ENCODE peak calls at places on chromosomes 3 and 15, in seven cellular contexts. Y, Q, R, M, S, P and C are unnamed samples.

GRCh38 chr15:66897971-66898370 is 167.4 kb upstream of the SMAD3 start:
- DNase-seq in R (no peak), S (no peak), P (no peak), Y (no peak), M (no peak), Q (peak), C (no peak)

GRCh38 chr3:158936530-158937113 is 134.8 kb downstream of the MFSD1 start:
- DNase-seq in P (no peak), R (no peak), Y (no peak), Q (no peak), S (no peak), M (peak), C (no peak)

GRCh38 chr15:36579792-36580431 is 486 bp downstream of the CDIN1 start:
- DNase-seq in R (peak), Q (no peak), Y (peak), P (peak), M (no peak), S (no peak), C (no peak)

GRCh38 chr15:31020542-31020941 is 29.1 kb upstream of the MTMR10 start:
- DNase-seq in M (no peak), Q (no peak), R (no peak), P (no peak), Y (no peak), S (no peak), C (no peak)

GRCh38 chr3:73727117-73727802 is 102.5 kb upstream of the PDZRN3 start:
- DNase-seq in R (peak), Y (no peak), Q (no peak), S (no peak), M (no peak), P (peak), C (no peak)

GRCh38 chr3:79461129-79461792 is 306.5 kb downstream of the ROBO1 start:
- DNase-seq in R (no peak), P (no peak), S (no peak), Q (no peak), Y (no peak), M (no peak), C (no peak)

GRCh38 chr3:157160652-157161480 is 919 bp upstream of the CCNL1 start:
- DNase-seq in S (peak), Y (peak), P (peak), R (peak), Q (peak), M (peak), C (peak)

GRCh38 chr15:60390931-60391501 is 6.8 kb downstream of the ANXA2 start:
- DNase-seq in P (peak), R (peak), S (no peak), Q (no peak), Y (peak), M (peak), C (peak)

GRCh38 chr15:91593081-91593480 is 260.4 kb upstream of the SLCO3A1 start:
- DNase-seq in S (no peak), R (no peak), Q (no peak), P (no peak), M (no peak), Y (no peak), C (no peak)

GRCh38 chr15:36399276-36399675 is 180.2 kb upstream of the CDIN1 start:
- DNase-seq in P (no peak), R (no peak), Q (no peak), M (no peak), S (no peak), Y (no peak), C (no peak)

GRCh38 chr3:95453242-95453641 is 1361.2 kb upstream of the EPHA6 start:
- DNase-seq in Y (no peak), P (no peak), R (no peak), S (no peak), M (no peak), Q (no peak), C (no peak)

GRCh38 chr15:22939051-22939450 is 41.1 kb downstream of the CYFIP1 start:
- DNase-seq in S (peak), Y (no peak), R (peak), P (no peak), M (no peak), Q (no peak), C (no peak)

GRCh38 chr15:82850731-82851130 is 41.3 kb downstream of the WHAMM start:
- DNase-seq in Q (no peak), Y (no peak), R (no peak), M (no peak), P (no peak), S (no peak), C (no peak)

GRCh38 chr3:70855139-70855538 is 542.7 kb upstream of the MDFIC2 start:
- DNase-seq in P (no peak), Y (no peak), S (no peak), R (no peak), M (no peak), Q (no peak), C (no peak)

GRCh38 chr3:139309046-139309660 is 34.7 kb upstream of the MRPS22 start:
- DNase-seq in Q (no peak), R (no peak), Y (no peak), M (no peak), S (no peak), P (no peak), C (no peak)

GRCh38 chr3:45134758-45135521 is 11.2 kb downstream of the CDCP1 start:
- DNase-seq in Y (no peak), S (no peak), R (no peak), P (no peak), M (no peak), Q (no peak), C (no peak)

GRCh38 chr3:33597257-33597689 is 120.8 kb downstream of the CLASP2 start:
- DNase-seq in M (no peak), P (no peak), Q (no peak), R (no peak), Y (no peak), S (no peak), C (no peak)

GRCh38 chr3:9208713-9209112 is 40.7 kb downstream of the SRGAP3 start:
- DNase-seq in Y (no peak), M (no peak), S (no peak), P (no peak), Q (no peak), R (no peak), C (no peak)

GRCh38 chr3:95711789-95712188 is 1102.6 kb upstream of the EPHA6 start:
- DNase-seq in P (no peak), S (no peak), R (no peak), M (no peak), Q (no peak), Y (no peak), C (no peak)

GRCh38 chr3:104878395-104878794 is 488.3 kb upstream of the ALCAM start:
- DNase-seq in P (no peak), S (no peak), Y (no peak), Q (no peak), R (no peak), M (no peak), C (no peak)

GRCh38 chr3:141441381-141442365 is 45.2 kb upstream of the RASA2 start:
- DNase-seq in Y (peak), S (no peak), P (no peak), M (peak), R (peak), Q (peak), C (peak)

GRCh38 chr15:89500397-89501270 is 4.3 kb upstream of the RHCG start:
- DNase-seq in M (no peak), S (no peak), Q (peak), R (no peak), Y (no peak), P (no peak), C (no peak)

GRCh38 chr3:62574499-62574898 is 201.1 kb upstream of the FEZF2 start:
- DNase-seq in M (no peak), P (no peak), Y (no peak), Q (no peak), S (no peak), R (no peak), C (no peak)

GRCh38 chr3:133531981-133532380 is 41.5 kb upstream of the CDV3 start:
- DNase-seq in Y (no peak), M (no peak), Q (no peak), S (no peak), P (no peak), R (no peak), C (no peak)

GRCh38 chr3:69749461-69749860 is 10.2 kb downstream of the MITF start:
- DNase-seq in P (no peak), S (no peak), Y (no peak), Q (no peak), M (no peak), R (no peak), C (no peak)

GRCh38 chr3:176430244-176430893 is 766.9 kb downstream of the TBL1XR1 start:
- DNase-seq in P (no peak), Q (no peak), M (peak), Y (no peak), S (no peak), R (no peak), C (peak)

GRCh38 chr3:126567696-126568438 is 9.1 kb upstream of the C3orf22 start:
- DNase-seq in R (no peak), M (peak), Q (peak), P (no peak), Y (peak), S (no peak), C (no peak)

GRCh38 chr3:53938645-53939044 is 47.0 kb upstream of the SELENOK start:
- DNase-seq in R (peak), M (peak), P (no peak), Q (no peak), Y (no peak), S (peak), C (peak)

GRCh38 chr3:192867645-192868044 is 50.0 kb downstream of the MB21D2 start:
- DNase-seq in S (no peak), R (no peak), Q (no peak), P (no peak), Y (no peak), M (no peak), C (no peak)

GRCh38 chr3:43036621-43037331 is 57.7 kb downstream of the GASK1A start:
- DNase-seq in R (no peak), Q (no peak), M (no peak), Y (no peak), P (no peak), S (no peak), C (no peak)

GRCh38 chr15:81492303-81492702 is 118.3 kb upstream of the TMC3 start:
- DNase-seq in S (no peak), P (no peak), M (no peak), R (no peak), Q (no peak), Y (no peak), C (no peak)

GRCh38 chr15:83106994-83107840 is at the start of gene TM6SF1:
- DNase-seq in R (no peak), M (no peak), Q (peak), P (no peak), Y (peak), S (no peak), C (peak)

GRCh38 chr3:10554746-10555145 is 49.4 kb upstream of the ATP2B2 start:
- DNase-seq in Q (peak), Y (no peak), P (no peak), R (no peak), M (no peak), S (no peak), C (no peak)

GRCh38 chr3:94159062-94159726 is 96.3 kb downstream of the NSUN3 start:
- DNase-seq in P (no peak), S (no peak), M (peak), R (peak), Y (no peak), Q (no peak), C (no peak)

DNA sequence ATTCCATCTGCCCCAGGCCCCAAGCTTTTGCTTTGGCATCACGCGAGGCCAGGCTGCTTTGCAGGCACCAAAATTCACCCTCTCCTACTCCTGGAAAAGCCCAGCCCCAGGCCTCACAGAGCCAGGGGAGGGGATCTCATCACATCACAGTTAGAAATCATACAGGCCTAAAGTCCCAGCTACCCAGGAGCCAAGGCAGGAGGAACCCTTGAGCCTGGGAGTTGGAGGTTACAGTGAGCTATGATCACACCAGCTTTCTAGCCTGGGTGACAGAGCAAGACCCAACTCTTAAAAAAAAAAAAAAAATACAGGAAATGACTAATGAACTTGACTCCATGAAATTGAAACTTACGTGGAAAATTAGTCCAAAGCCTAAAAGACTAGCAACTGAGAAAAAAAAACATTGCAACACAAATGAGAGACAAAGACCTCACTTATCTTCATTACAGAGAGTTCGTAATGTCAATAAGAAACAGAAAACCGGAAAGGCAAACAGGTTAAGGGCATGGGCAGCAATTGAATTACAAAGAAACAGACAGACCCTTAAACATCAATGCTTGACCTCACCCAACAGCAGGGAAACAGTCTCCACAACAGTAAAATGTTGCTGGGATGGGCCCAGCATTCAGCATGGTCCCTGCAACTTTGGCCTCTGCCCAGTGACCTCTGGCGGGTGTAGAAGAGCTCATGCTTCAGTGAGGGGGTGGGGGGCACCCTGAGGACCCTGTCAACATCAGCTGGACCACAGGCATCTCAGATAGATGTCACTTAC is 151.5 kb downstream of the LRRK1 start:
- DNase-seq in R (no peak), P (peak), Y (no peak), M (no peak), Q (no peak), S (no peak), C (no peak)
- TF ChIP-seq POLR2A in R (no peak), P (no peak), Y (no peak), M (no peak), Q (no peak), S (no peak), C (no peak)

DNA sequence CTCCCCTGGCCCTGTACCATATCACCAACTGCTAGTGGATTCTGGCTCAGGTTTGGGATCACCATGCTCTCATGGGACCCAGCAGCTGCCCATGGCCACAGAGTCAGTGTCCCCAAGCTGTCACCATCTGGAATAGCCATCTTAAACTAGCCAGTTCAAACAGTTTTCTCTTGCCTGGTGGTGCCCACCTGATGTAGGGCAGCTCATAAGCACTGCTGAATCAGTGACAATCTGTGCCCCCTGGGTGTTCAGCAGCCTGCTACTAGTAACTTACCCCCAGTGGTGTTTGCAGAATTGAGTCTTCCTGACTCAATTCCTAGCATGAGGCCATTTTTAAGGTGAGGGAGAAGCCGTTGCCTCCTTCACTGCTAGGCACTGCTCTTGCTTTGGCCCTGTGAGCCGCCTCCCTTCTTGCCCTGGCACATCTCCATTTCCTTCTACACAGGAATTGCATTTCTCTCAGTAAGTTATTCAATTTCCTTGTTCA is 7.9 kb downstream of the RPSA start:
- DNase-seq in Y (no peak), R (no peak), Q (no peak), M (peak), P (no peak), S (no peak), C (no peak)
- TF ChIP-seq POLR2A in Y (no peak), R (no peak), Q (no peak), M (no peak), P (no peak), S (no peak), C (peak)

GRCh38 chr3:49719214-49719884 is at the start of gene AMIGO3:
- DNase-seq in R (peak), S (peak), M (peak), Q (peak), Y (peak), P (peak), C (peak)
- TF ChIP-seq POLR2A in R (peak), S (peak), M (peak), Q (peak), Y (peak), P (peak), C (peak)

GRCh38 chr15:101168463-101168824 is 83.4 kb downstream of the CHSY1 start:
- DNase-seq in Y (peak), P (no peak), Q (peak), M (no peak), S (no peak), R (peak), C (no peak)
- TF ChIP-seq POLR2A in Y (no peak), P (no peak), Q (no peak), M (no peak), S (no peak), R (no peak), C (peak)

GRCh38 chr15:75368689-75369239 is 357 bp upstream of the MAN2C1 start:
- DNase-seq in M (no peak), P (no peak), S (no peak), R (no peak), Q (no peak), Y (no peak), C (peak)

GRCh38 chr15:75367406-75367912 is 948 bp downstream of the MAN2C1 start:
- DNase-seq in S (no peak), P (no peak), Q (no peak), R (no peak), M (no peak), Y (no peak), C (no peak)

GRCh38 chr15:75366163-75366562 is 2.2 kb downstream of the MAN2C1 start:
- DNase-seq in M (no peak), S (no peak), Y (no peak), R (no peak), Q (no peak), P (no peak), C (no peak)

GRCh38 chr15:75369897-75370581 is 1.6 kb upstream of the MAN2C1 start:
- DNase-seq in M (no peak), P (no peak), R (no peak), Y (no peak), Q (no peak), S (no peak), C (no peak)

DNA sequence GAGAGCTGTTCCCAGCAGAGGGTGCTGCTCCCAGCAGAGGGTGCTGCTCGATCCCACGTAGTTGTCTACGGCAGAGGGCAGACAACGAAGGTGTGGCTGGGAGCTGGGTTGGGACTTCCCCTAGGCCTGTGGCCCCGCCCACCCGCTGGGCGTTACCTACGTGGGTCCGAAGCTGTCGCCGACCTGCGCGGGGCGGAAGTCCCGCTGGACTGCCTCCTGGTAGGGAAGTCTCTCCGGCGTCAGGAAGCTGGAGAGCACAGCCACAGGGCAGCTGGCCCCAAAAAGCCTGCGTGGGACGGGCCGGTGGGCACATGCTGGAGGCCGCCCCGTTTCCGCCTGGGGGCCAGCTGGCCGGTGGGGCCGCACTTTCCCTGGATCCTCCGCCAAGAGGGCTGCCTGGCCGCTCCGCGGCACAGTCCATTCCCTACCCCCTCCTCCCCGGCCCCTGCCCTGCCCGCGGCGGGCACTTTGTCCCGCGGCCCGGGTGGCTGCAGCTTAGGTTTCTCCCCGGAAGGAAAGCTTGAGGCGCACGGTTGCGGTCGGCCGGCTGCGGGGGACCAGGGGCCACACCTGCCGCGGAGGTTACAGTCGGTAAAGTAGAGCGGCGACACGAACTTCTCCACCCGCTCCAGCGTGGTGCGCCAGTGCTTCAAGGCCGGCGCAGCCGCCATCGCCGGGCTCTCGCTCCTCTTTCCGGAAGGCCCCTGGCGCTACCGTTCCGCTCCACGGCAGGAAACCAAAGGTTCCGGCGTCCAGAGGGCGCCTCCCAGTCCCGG is at the start of gene MAN2C1:
- DNase-seq in S (peak), P (peak), Q (peak), Y (peak), R (peak), M (peak), C (peak)
- TF ChIP-seq POLR2A in S (peak), P (peak), Q (peak), Y (peak), R (peak), M (peak), C (peak)

GRCh38 chr3:16056210-16056607 is 118.3 kb upstream of the GALNT15 start:
- DNase-seq in M (peak), Y (no peak), Q (no peak), R (peak), S (no peak), P (no peak), C (no peak)
- TF ChIP-seq POLR2A in M (no peak), Y (no peak), Q (no peak), R (no peak), S (no peak), P (no peak), C (no peak)

GRCh38 chr3:46408853-46409252 is 1.8 kb downstream of the CCRL2 start:
- DNase-seq in Y (no peak), M (no peak), P (no peak), S (no peak), Q (no peak), R (no peak), C (peak)

GRCh38 chr3:46406440-46406785 is 453 bp downstream of the CCR5AS start:
- DNase-seq in P (no peak), Q (no peak), Y (no peak), R (no peak), S (no peak), M (no peak), C (peak)

GRCh38 chr3:46405301-46406079 is 1.4 kb downstream of the CCR5AS start:
- DNase-seq in S (peak), Q (peak), P (peak), Y (no peak), M (no peak), R (peak), C (no peak)

GRCh38 chr3:46407976-46408375 is 917 bp downstream of the CCRL2 start:
- DNase-seq in Y (peak), M (no peak), S (no peak), R (no peak), Q (no peak), P (no peak), C (peak)

GRCh38 chr3:46406786-46407611 is at the start of the genes CCR5AS and CCRL2:
- DNase-seq in R (peak), S (no peak), Y (peak), P (peak), M (no peak), Q (peak), C (peak)
- TF ChIP-seq POLR2A in R (no peak), S (peak), Y (no peak), P (peak), M (no peak), Q (peak), C (peak)

GRCh38 chr3:186996356-186996755 is 66.0 kb downstream of the ST6GAL1 start:
- DNase-seq in Y (no peak), R (no peak), M (no peak), S (no peak), Q (no peak), P (no peak), C (peak)
- TF ChIP-seq POLR2A in Y (no peak), R (no peak), M (no peak), S (no peak), Q (no peak), P (no peak), C (no peak)

GRCh38 chr3:177475266-177475665 is 278.0 kb upstream of the TBL1XR1 start:
- DNase-seq in Q (no peak), M (no peak), R (no peak), P (no peak), Y (no peak), S (no peak), C (no peak)

GRCh38 chr3:177473903-177474302 is 276.6 kb upstream of the TBL1XR1 start:
- DNase-seq in R (no peak), S (no peak), Y (no peak), M (no peak), Q (no peak), P (no peak), C (no peak)

GRCh38 chr3:177474652-177475051 is 277.4 kb upstream of the TBL1XR1 start:
- DNase-seq in M (no peak), P (no peak), S (no peak), Y (no peak), Q (no peak), R (no peak), C (no peak)

GRCh38 chr3:177471733-177472480 is 274.6 kb upstream of the TBL1XR1 start:
- DNase-seq in Q (no peak), S (no peak), Y (no peak), R (no peak), P (no peak), M (no peak), C (no peak)

GRCh38 chr3:177473184-177473583 is 275.9 kb upstream of the TBL1XR1 start:
- DNase-seq in Y (no peak), R (no peak), Q (no peak), S (no peak), M (no peak), P (no peak), C (no peak)
- TF ChIP-seq POLR2A in Y (no peak), R (no peak), Q (no peak), S (no peak), M (no peak), P (no peak), C (no peak)

GRCh38 chr3:13027154-13027553 is 46.1 kb downstream of the IQSEC1 start:
- DNase-seq in Q (no peak), R (no peak), Y (no peak), P (no peak), S (no peak), M (peak), C (no peak)
- TF ChIP-seq POLR2A in Q (no peak), R (no peak), Y (no peak), P (no peak), S (no peak), M (no peak), C (no peak)